ENCODE peak calls at places on chromosomes 7 and 10, in five cellular contexts. One of them, this sample, is unnamed.

GRCh38 chr7:95002726-95003125 is 95.3 kb downstream of the PPP1R9A start:
- DNase-seq in uterus: no peak
- DNase-seq in spleen: no peak
- DNase-seq in epithelial cell of esophagus: no peak
- DNase-seq in GM23338: no peak
- DNase-seq in this sample: no peak

GRCh38 chr7:116911799-116912198 is 41.5 kb upstream of the ST7 start:
- DNase-seq in uterus: no peak
- DNase-seq in spleen: no peak
- DNase-seq in epithelial cell of esophagus: peak
- DNase-seq in GM23338: no peak
- DNase-seq in this sample: no peak

GRCh38 chr7:12851142-12851541 is 163.7 kb downstream of the ARL4A start:
- DNase-seq in uterus: no peak
- DNase-seq in spleen: no peak
- DNase-seq in epithelial cell of esophagus: peak
- DNase-seq in GM23338: no peak
- DNase-seq in this sample: no peak

GRCh38 chr10:52952391-52953079 is 180.0 kb upstream of the MBL2 start:
- DNase-seq in uterus: no peak
- DNase-seq in spleen: no peak
- DNase-seq in epithelial cell of esophagus: no peak
- DNase-seq in GM23338: no peak
- DNase-seq in this sample: no peak

GRCh38 chr10:70784476-70784875 is 701 bp downstream of the TBATA start:
- DNase-seq in uterus: no peak
- DNase-seq in spleen: no peak
- DNase-seq in epithelial cell of esophagus: peak
- DNase-seq in GM23338: no peak
- DNase-seq in this sample: no peak

GRCh38 chr7:6465862-6466261 is 18.1 kb upstream of the DAGLB start:
- DNase-seq in uterus: no peak
- DNase-seq in spleen: no peak
- DNase-seq in epithelial cell of esophagus: no peak
- DNase-seq in GM23338: no peak
- DNase-seq in this sample: no peak

GRCh38 chr10:65313406-65313805 is 1612.4 kb upstream of the LRRTM3 start:
- DNase-seq in uterus: no peak
- DNase-seq in spleen: no peak
- DNase-seq in epithelial cell of esophagus: no peak
- DNase-seq in GM23338: no peak
- DNase-seq in this sample: no peak

GRCh38 chr7:64868469-64868868 is 34.6 kb upstream of the ZNF273 start:
- DNase-seq in uterus: no peak
- DNase-seq in spleen: no peak
- DNase-seq in epithelial cell of esophagus: no peak
- DNase-seq in GM23338: no peak
- DNase-seq in this sample: no peak

DNA sequence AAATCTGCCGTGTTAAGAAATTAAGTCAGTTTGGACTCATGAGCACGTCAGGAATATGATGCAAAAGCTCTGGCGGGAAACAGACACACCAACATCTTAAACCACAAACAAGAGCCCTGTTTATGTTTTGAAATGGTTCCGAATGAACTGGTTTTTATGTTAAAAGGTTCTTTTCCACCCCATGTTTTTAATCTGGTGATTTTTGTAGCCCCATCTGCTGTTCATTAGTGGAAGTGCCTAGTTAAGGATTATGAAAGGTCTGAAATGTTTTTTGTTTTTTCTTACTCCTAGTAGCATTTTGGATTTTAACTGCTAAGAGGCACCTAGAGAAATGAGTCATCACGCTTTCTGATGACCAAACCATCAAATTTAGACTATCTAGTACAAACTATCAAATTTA is 404.1 kb upstream of the MKI67 start:
- DNase-seq in uterus: no peak
- DNase-seq in spleen: no peak
- DNase-seq in epithelial cell of esophagus: no peak
- DNase-seq in GM23338: peak
- DNase-seq in this sample: no peak
- TF ChIP-seq CTCF in uterus: peak
- TF ChIP-seq CTCF in spleen: peak
- TF ChIP-seq CTCF in epithelial cell of esophagus: no peak
- TF ChIP-seq CTCF in GM23338: peak
- TF ChIP-seq CTCF in this sample: no peak

GRCh38 chr7:138449580-138449979 is 10.5 kb upstream of the TRIM24 start:
- DNase-seq in uterus: no peak
- DNase-seq in spleen: no peak
- DNase-seq in epithelial cell of esophagus: no peak
- DNase-seq in GM23338: peak
- DNase-seq in this sample: no peak
- TF ChIP-seq CTCF in uterus: no peak
- TF ChIP-seq CTCF in spleen: peak
- TF ChIP-seq CTCF in epithelial cell of esophagus: no peak
- TF ChIP-seq CTCF in GM23338: peak
- TF ChIP-seq CTCF in this sample: no peak

DNA sequence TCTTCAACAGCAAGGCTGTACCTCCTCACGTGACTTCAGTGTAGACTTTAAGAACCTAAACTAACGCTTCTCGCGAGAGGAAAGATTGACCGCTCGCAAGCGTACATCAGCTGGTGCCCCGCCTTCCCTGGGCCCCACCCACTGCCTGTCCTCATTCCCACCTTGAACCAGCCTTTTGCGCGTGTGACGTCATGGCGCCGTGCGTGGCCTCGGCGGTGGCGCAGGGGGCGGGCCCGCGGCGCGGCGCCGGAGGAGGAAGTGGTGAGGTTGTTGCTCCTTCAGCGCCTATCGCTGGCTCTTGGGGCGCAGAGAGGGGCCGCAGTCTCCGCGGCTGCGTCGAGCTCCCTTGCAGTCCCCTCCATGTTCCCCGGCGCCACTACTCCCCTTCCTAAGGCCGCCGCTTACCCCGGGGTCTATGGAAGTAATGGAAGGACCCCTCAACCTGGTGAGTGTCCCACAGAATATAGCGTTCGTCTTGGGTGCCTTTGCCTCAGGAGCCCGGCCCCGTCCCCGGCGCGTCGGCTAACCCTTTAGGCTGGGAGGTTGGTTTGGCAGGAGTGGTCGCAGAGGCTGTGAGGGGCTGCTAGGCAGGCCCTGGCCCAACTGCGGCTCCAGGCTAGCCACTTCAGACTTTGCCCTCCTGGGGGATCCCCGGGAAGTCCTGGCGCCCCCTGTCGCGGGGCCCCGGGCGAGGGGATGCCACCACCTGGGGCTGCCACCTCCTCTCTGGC is at the start of gene NRBF2:
- DNase-seq in uterus: peak
- DNase-seq in spleen: peak
- DNase-seq in epithelial cell of esophagus: peak
- DNase-seq in GM23338: peak
- DNase-seq in this sample: peak
- TF ChIP-seq CTCF in uterus: no peak
- TF ChIP-seq CTCF in spleen: peak
- TF ChIP-seq CTCF in epithelial cell of esophagus: peak
- TF ChIP-seq CTCF in GM23338: peak
- TF ChIP-seq CTCF in this sample: peak

GRCh38 chr7:72176875-72177274 is 235.3 kb downstream of the CALN1 start:
- DNase-seq in uterus: no peak
- DNase-seq in spleen: no peak
- DNase-seq in epithelial cell of esophagus: no peak
- DNase-seq in GM23338: no peak
- DNase-seq in this sample: no peak
- TF ChIP-seq CTCF in uterus: no peak
- TF ChIP-seq CTCF in spleen: no peak
- TF ChIP-seq CTCF in epithelial cell of esophagus: no peak
- TF ChIP-seq CTCF in GM23338: no peak
- TF ChIP-seq CTCF in this sample: no peak

GRCh38 chr7:39458346-39458745 is 107.9 kb upstream of the YAE1 start:
- DNase-seq in uterus: no peak
- DNase-seq in spleen: no peak
- DNase-seq in epithelial cell of esophagus: no peak
- DNase-seq in GM23338: no peak
- DNase-seq in this sample: no peak

GRCh38 chr7:39463252-39463651 is 103.0 kb upstream of the YAE1 start:
- DNase-seq in uterus: no peak
- DNase-seq in spleen: no peak
- DNase-seq in epithelial cell of esophagus: no peak
- DNase-seq in GM23338: no peak
- DNase-seq in this sample: no peak

GRCh38 chr7:39460486-39460885 is 105.7 kb upstream of the YAE1 start:
- DNase-seq in uterus: no peak
- DNase-seq in spleen: no peak
- DNase-seq in epithelial cell of esophagus: no peak
- DNase-seq in GM23338: no peak
- DNase-seq in this sample: no peak

GRCh38 chr7:39461263-39461662 is 104.9 kb upstream of the YAE1 start:
- DNase-seq in uterus: no peak
- DNase-seq in spleen: no peak
- DNase-seq in epithelial cell of esophagus: peak
- DNase-seq in GM23338: no peak
- DNase-seq in this sample: no peak

DNA sequence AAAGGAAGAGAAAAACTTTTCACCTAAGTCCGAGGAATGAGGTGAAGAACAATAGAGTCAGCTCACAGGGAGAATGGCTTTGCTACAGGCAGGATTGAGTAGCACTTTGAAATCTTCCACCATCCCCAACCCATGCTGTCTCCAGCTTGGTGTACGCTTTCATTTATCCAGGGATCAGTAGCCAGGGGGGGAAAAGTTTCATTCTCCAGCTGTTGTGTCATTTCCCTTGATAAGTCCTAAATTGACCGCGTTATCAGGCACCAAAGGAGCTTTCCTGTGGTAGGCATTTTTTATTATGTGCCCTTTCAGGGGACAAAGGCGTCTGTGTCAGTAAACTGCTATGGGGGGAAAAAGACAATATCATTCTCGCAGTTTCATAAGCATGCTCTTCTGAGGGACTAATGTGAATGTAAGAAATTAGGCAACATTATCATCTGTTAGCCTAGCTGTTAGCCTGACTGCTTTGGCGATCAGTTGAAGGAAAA is 106.6 kb upstream of the YAE1 start:
- DNase-seq in uterus: no peak
- DNase-seq in spleen: no peak
- DNase-seq in epithelial cell of esophagus: no peak
- DNase-seq in GM23338: no peak
- DNase-seq in this sample: no peak
- TF ChIP-seq CTCF in uterus: no peak
- TF ChIP-seq CTCF in spleen: no peak
- TF ChIP-seq CTCF in epithelial cell of esophagus: no peak
- TF ChIP-seq CTCF in GM23338: no peak
- TF ChIP-seq CTCF in this sample: no peak

DNA sequence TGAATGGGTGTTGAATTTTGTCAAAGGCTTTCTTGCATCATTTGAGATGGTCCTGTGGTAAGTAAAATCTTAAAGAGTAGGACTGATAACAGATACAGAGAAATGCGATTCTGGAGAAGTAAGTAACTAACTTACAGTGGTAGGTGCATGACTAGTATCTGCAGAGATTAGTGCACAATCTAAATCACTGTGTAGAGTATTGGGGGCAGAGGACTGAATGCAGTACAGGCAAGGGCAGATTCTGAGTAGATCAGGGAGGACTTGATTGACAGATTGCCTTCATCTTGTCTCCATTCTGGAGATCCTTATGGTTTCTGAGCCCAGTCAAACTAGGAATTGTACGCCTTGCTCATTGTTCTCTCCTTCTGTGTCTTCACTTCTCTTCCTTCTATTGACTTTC is 736.0 kb downstream of the AUTS2 start:
- DNase-seq in uterus: no peak
- DNase-seq in spleen: no peak
- DNase-seq in epithelial cell of esophagus: no peak
- DNase-seq in GM23338: no peak
- DNase-seq in this sample: no peak
- TF ChIP-seq CTCF in uterus: no peak
- TF ChIP-seq CTCF in spleen: no peak
- TF ChIP-seq CTCF in epithelial cell of esophagus: no peak
- TF ChIP-seq CTCF in GM23338: no peak
- TF ChIP-seq CTCF in this sample: no peak

DNA sequence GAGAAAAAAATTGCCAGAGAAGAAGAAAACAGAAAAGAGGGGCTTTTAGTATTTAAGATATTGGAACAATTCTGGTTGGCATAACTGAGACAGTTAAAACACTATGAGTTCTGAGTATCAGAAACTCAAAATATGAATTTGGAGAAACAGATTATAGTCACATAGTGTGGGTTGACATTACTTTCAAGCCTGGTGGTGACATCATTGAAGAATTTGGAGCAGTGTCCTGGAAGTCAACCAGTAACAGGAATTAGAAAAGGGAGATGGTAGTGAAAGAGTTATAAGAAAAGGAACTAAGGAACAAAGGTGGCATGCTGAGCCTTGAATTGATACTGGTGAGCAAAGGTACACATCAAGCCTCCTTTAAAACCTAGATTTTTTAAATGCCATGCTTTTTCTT is 88.2 kb downstream of the ZNF438 start:
- DNase-seq in uterus: no peak
- DNase-seq in spleen: no peak
- DNase-seq in epithelial cell of esophagus: no peak
- DNase-seq in GM23338: peak
- DNase-seq in this sample: no peak
- TF ChIP-seq CTCF in uterus: no peak
- TF ChIP-seq CTCF in spleen: no peak
- TF ChIP-seq CTCF in epithelial cell of esophagus: no peak
- TF ChIP-seq CTCF in GM23338: no peak
- TF ChIP-seq CTCF in this sample: no peak